ENCODE peak calls at places on chromosomes 12 and 14, in nine cellular contexts. One of them, this sample, is unnamed.

GRCh38 chr12:116924558-116925453 is 14.1 kb downstream of the FBXW8 start:
- DNase-seq in memory B cell: peak; percentile 3
- DNase-seq in GM13977: no peak
- DNase-seq in GM10248: no peak
- DNase-seq in activated gamma-delta T cell treated with Interleukin-2 at 50 U/mL for 16 hours: peak; percentile 49
- DNase-seq in CD4-positive, alpha-beta memory T cell: peak; percentile 84
- DNase-seq in activated T-cell treated with anti-CD3 and anti-CD28 coated beads for 24 hours: peak; percentile 30
- DNase-seq in AG08395: peak; percentile 66
- DNase-seq in HAP-1: no peak
- DNase-seq in this sample: peak; percentile 97

GRCh38 chr14:32017587-32017986 is 59.5 kb upstream of the ARHGAP5 start:
- DNase-seq in memory B cell: no peak
- DNase-seq in GM13977: no peak
- DNase-seq in GM10248: no peak
- DNase-seq in activated gamma-delta T cell treated with Interleukin-2 at 50 U/mL for 16 hours: no peak
- DNase-seq in CD4-positive, alpha-beta memory T cell: no peak
- DNase-seq in activated T-cell treated with anti-CD3 and anti-CD28 coated beads for 24 hours: no peak
- DNase-seq in AG08395: no peak
- DNase-seq in HAP-1: no peak
- DNase-seq in this sample: no peak

GRCh38 chr12:111686574-111687105 is 787 bp downstream of the ACAD10 start:
- DNase-seq in memory B cell: no peak
- DNase-seq in GM13977: no peak
- DNase-seq in GM10248: no peak
- DNase-seq in activated gamma-delta T cell treated with Interleukin-2 at 50 U/mL for 16 hours: no peak
- DNase-seq in CD4-positive, alpha-beta memory T cell: no peak
- DNase-seq in activated T-cell treated with anti-CD3 and anti-CD28 coated beads for 24 hours: no peak
- DNase-seq in AG08395: no peak
- DNase-seq in HAP-1: no peak
- DNase-seq in this sample: peak; percentile 14

GRCh38 chr14:55713496-55713895 is 133.5 kb downstream of the KTN1 start:
- DNase-seq in memory B cell: no peak
- DNase-seq in GM13977: no peak
- DNase-seq in GM10248: no peak
- DNase-seq in activated gamma-delta T cell treated with Interleukin-2 at 50 U/mL for 16 hours: no peak
- DNase-seq in CD4-positive, alpha-beta memory T cell: no peak
- DNase-seq in activated T-cell treated with anti-CD3 and anti-CD28 coated beads for 24 hours: no peak
- DNase-seq in AG08395: no peak
- DNase-seq in HAP-1: peak; percentile 17
- DNase-seq in this sample: no peak

GRCh38 chr14:54902521-54903420 is at the start of gene GCH1:
- DNase-seq in memory B cell: peak; percentile 75
- DNase-seq in GM13977: peak; percentile 87
- DNase-seq in GM10248: peak; percentile 88
- DNase-seq in activated gamma-delta T cell treated with Interleukin-2 at 50 U/mL for 16 hours: peak; percentile 66
- DNase-seq in CD4-positive, alpha-beta memory T cell: peak; percentile 78
- DNase-seq in activated T-cell treated with anti-CD3 and anti-CD28 coated beads for 24 hours: peak; percentile 65
- DNase-seq in AG08395: peak; percentile 64
- DNase-seq in HAP-1: peak; percentile 70
- DNase-seq in this sample: peak; percentile 76

GRCh38 chr12:97944576-97944975 is 482.0 kb downstream of the RMST start:
- DNase-seq in memory B cell: no peak
- DNase-seq in GM13977: no peak
- DNase-seq in GM10248: no peak
- DNase-seq in activated gamma-delta T cell treated with Interleukin-2 at 50 U/mL for 16 hours: no peak
- DNase-seq in CD4-positive, alpha-beta memory T cell: no peak
- DNase-seq in activated T-cell treated with anti-CD3 and anti-CD28 coated beads for 24 hours: no peak
- DNase-seq in AG08395: no peak
- DNase-seq in HAP-1: no peak
- DNase-seq in this sample: no peak

GRCh38 chr12:14950982-14951746 is 10.2 kb downstream of the ARHGDIB start:
- DNase-seq in memory B cell: no peak
- DNase-seq in GM13977: no peak
- DNase-seq in GM10248: no peak
- DNase-seq in activated gamma-delta T cell treated with Interleukin-2 at 50 U/mL for 16 hours: no peak
- DNase-seq in CD4-positive, alpha-beta memory T cell: peak; percentile 63
- DNase-seq in activated T-cell treated with anti-CD3 and anti-CD28 coated beads for 24 hours: no peak
- DNase-seq in AG08395: no peak
- DNase-seq in HAP-1: no peak
- DNase-seq in this sample: no peak

GRCh38 chr14:50225067-50225973 is 6.1 kb downstream of the SOS2 start:
- DNase-seq in memory B cell: no peak
- DNase-seq in GM13977: no peak
- DNase-seq in GM10248: no peak
- DNase-seq in activated gamma-delta T cell treated with Interleukin-2 at 50 U/mL for 16 hours: no peak
- DNase-seq in CD4-positive, alpha-beta memory T cell: no peak
- DNase-seq in activated T-cell treated with anti-CD3 and anti-CD28 coated beads for 24 hours: no peak
- DNase-seq in AG08395: peak; percentile 80
- DNase-seq in HAP-1: no peak
- DNase-seq in this sample: no peak

GRCh38 chr12:122072031-122072970 is 6.3 kb upstream of the MLXIP start:
- DNase-seq in memory B cell: no peak
- DNase-seq in GM13977: no peak
- DNase-seq in GM10248: no peak
- DNase-seq in activated gamma-delta T cell treated with Interleukin-2 at 50 U/mL for 16 hours: no peak
- DNase-seq in CD4-positive, alpha-beta memory T cell: no peak
- DNase-seq in activated T-cell treated with anti-CD3 and anti-CD28 coated beads for 24 hours: no peak
- DNase-seq in AG08395: peak; percentile 84
- DNase-seq in HAP-1: no peak
- DNase-seq in this sample: no peak

GRCh38 chr14:105069554-105069886 is 4.3 kb upstream of the GPR132 start:
- DNase-seq in memory B cell: no peak
- DNase-seq in GM13977: no peak
- DNase-seq in GM10248: no peak
- DNase-seq in activated gamma-delta T cell treated with Interleukin-2 at 50 U/mL for 16 hours: no peak
- DNase-seq in CD4-positive, alpha-beta memory T cell: no peak
- DNase-seq in activated T-cell treated with anti-CD3 and anti-CD28 coated beads for 24 hours: no peak
- DNase-seq in AG08395: no peak
- DNase-seq in HAP-1: no peak
- DNase-seq in this sample: no peak

GRCh38 chr14:28609228-28609828 is 157.3 kb upstream of the FOXG1 start:
- DNase-seq in memory B cell: no peak
- DNase-seq in GM13977: peak; percentile 6
- DNase-seq in GM10248: no peak
- DNase-seq in activated gamma-delta T cell treated with Interleukin-2 at 50 U/mL for 16 hours: no peak
- DNase-seq in CD4-positive, alpha-beta memory T cell: no peak
- DNase-seq in activated T-cell treated with anti-CD3 and anti-CD28 coated beads for 24 hours: no peak
- DNase-seq in AG08395: no peak
- DNase-seq in HAP-1: peak; percentile 53
- DNase-seq in this sample: no peak

GRCh38 chr12:113862570-113863454 is 103.3 kb downstream of the RBM19 start:
- DNase-seq in memory B cell: no peak
- DNase-seq in GM13977: peak; percentile 55
- DNase-seq in GM10248: peak; percentile 59
- DNase-seq in activated gamma-delta T cell treated with Interleukin-2 at 50 U/mL for 16 hours: no peak
- DNase-seq in CD4-positive, alpha-beta memory T cell: no peak
- DNase-seq in activated T-cell treated with anti-CD3 and anti-CD28 coated beads for 24 hours: no peak
- DNase-seq in AG08395: peak; percentile 81
- DNase-seq in HAP-1: no peak
- DNase-seq in this sample: no peak

GRCh38 chr12:47896633-47897032 is 8.2 kb downstream of the VDR start:
- DNase-seq in memory B cell: no peak
- DNase-seq in GM13977: no peak
- DNase-seq in GM10248: no peak
- DNase-seq in activated gamma-delta T cell treated with Interleukin-2 at 50 U/mL for 16 hours: no peak
- DNase-seq in CD4-positive, alpha-beta memory T cell: no peak
- DNase-seq in activated T-cell treated with anti-CD3 and anti-CD28 coated beads for 24 hours: no peak
- DNase-seq in AG08395: no peak
- DNase-seq in HAP-1: no peak
- DNase-seq in this sample: no peak

GRCh38 chr12:31629756-31630732 is 29.4 kb upstream of the ETFBKMT start:
- DNase-seq in memory B cell: no peak
- DNase-seq in GM13977: no peak
- DNase-seq in GM10248: no peak
- DNase-seq in activated gamma-delta T cell treated with Interleukin-2 at 50 U/mL for 16 hours: no peak
- DNase-seq in CD4-positive, alpha-beta memory T cell: no peak
- DNase-seq in activated T-cell treated with anti-CD3 and anti-CD28 coated beads for 24 hours: no peak
- DNase-seq in AG08395: peak; percentile 61
- DNase-seq in HAP-1: no peak
- DNase-seq in this sample: no peak

GRCh38 chr14:64683264-64683663 is 21.0 kb upstream of the PLEKHG3 start:
- DNase-seq in memory B cell: no peak
- DNase-seq in GM13977: no peak
- DNase-seq in GM10248: no peak
- DNase-seq in activated gamma-delta T cell treated with Interleukin-2 at 50 U/mL for 16 hours: no peak
- DNase-seq in CD4-positive, alpha-beta memory T cell: no peak
- DNase-seq in activated T-cell treated with anti-CD3 and anti-CD28 coated beads for 24 hours: no peak
- DNase-seq in AG08395: no peak
- DNase-seq in HAP-1: no peak
- DNase-seq in this sample: no peak

GRCh38 chr14:88029500-88029899 is 24.6 kb downstream of the GPR65 start:
- DNase-seq in memory B cell: no peak
- DNase-seq in GM13977: no peak
- DNase-seq in GM10248: no peak
- DNase-seq in activated gamma-delta T cell treated with Interleukin-2 at 50 U/mL for 16 hours: no peak
- DNase-seq in CD4-positive, alpha-beta memory T cell: no peak
- DNase-seq in activated T-cell treated with anti-CD3 and anti-CD28 coated beads for 24 hours: no peak
- DNase-seq in AG08395: no peak
- DNase-seq in HAP-1: no peak
- DNase-seq in this sample: no peak

GRCh38 chr12:9640024-9640423 is 29.5 kb upstream of the CLEC2D start:
- DNase-seq in memory B cell: no peak
- DNase-seq in GM13977: no peak
- DNase-seq in GM10248: no peak
- DNase-seq in activated gamma-delta T cell treated with Interleukin-2 at 50 U/mL for 16 hours: no peak
- DNase-seq in CD4-positive, alpha-beta memory T cell: no peak
- DNase-seq in activated T-cell treated with anti-CD3 and anti-CD28 coated beads for 24 hours: no peak
- DNase-seq in AG08395: no peak
- DNase-seq in HAP-1: no peak
- DNase-seq in this sample: no peak

GRCh38 chr12:59084758-59085383 is 164.6 kb upstream of the LRIG3 start:
- DNase-seq in memory B cell: no peak
- DNase-seq in GM13977: no peak
- DNase-seq in GM10248: no peak
- DNase-seq in activated gamma-delta T cell treated with Interleukin-2 at 50 U/mL for 16 hours: no peak
- DNase-seq in CD4-positive, alpha-beta memory T cell: no peak
- DNase-seq in activated T-cell treated with anti-CD3 and anti-CD28 coated beads for 24 hours: no peak
- DNase-seq in AG08395: peak; percentile 66
- DNase-seq in HAP-1: no peak
- DNase-seq in this sample: no peak

GRCh38 chr14:22981090-22982012 is 1.0 kb downstream of the AJUBA start:
- DNase-seq in memory B cell: peak; percentile 25
- DNase-seq in GM13977: peak; percentile 40
- DNase-seq in GM10248: no peak
- DNase-seq in activated gamma-delta T cell treated with Interleukin-2 at 50 U/mL for 16 hours: no peak
- DNase-seq in CD4-positive, alpha-beta memory T cell: no peak
- DNase-seq in activated T-cell treated with anti-CD3 and anti-CD28 coated beads for 24 hours: no peak
- DNase-seq in AG08395: no peak
- DNase-seq in HAP-1: no peak
- DNase-seq in this sample: peak; percentile 30

GRCh38 chr12:121803861-121804416 is at the start of gene SETD1B:
- DNase-seq in memory B cell: peak; percentile 46
- DNase-seq in GM13977: peak; percentile 68
- DNase-seq in GM10248: peak; percentile 45
- DNase-seq in activated gamma-delta T cell treated with Interleukin-2 at 50 U/mL for 16 hours: no peak
- DNase-seq in CD4-positive, alpha-beta memory T cell: peak; percentile 67
- DNase-seq in activated T-cell treated with anti-CD3 and anti-CD28 coated beads for 24 hours: no peak
- DNase-seq in AG08395: no peak
- DNase-seq in HAP-1: peak; percentile 67
- DNase-seq in this sample: peak; percentile 74

GRCh38 chr12:95495433-95495832 is 21.5 kb downstream of the METAP2 start:
- DNase-seq in memory B cell: no peak
- DNase-seq in GM13977: no peak
- DNase-seq in GM10248: no peak
- DNase-seq in activated gamma-delta T cell treated with Interleukin-2 at 50 U/mL for 16 hours: no peak
- DNase-seq in CD4-positive, alpha-beta memory T cell: no peak
- DNase-seq in activated T-cell treated with anti-CD3 and anti-CD28 coated beads for 24 hours: no peak
- DNase-seq in AG08395: no peak
- DNase-seq in HAP-1: no peak
- DNase-seq in this sample: no peak

GRCh38 chr12:45853550-45853949 is 124.0 kb downstream of the ARID2 start:
- DNase-seq in memory B cell: no peak
- DNase-seq in GM13977: no peak
- DNase-seq in GM10248: no peak
- DNase-seq in activated gamma-delta T cell treated with Interleukin-2 at 50 U/mL for 16 hours: no peak
- DNase-seq in CD4-positive, alpha-beta memory T cell: no peak
- DNase-seq in activated T-cell treated with anti-CD3 and anti-CD28 coated beads for 24 hours: no peak
- DNase-seq in AG08395: no peak
- DNase-seq in HAP-1: no peak
- DNase-seq in this sample: no peak

GRCh38 chr12:45216983-45217485 is 1.1 kb downstream of the ANO6 start:
- DNase-seq in memory B cell: no peak
- DNase-seq in GM13977: no peak
- DNase-seq in GM10248: no peak
- DNase-seq in activated gamma-delta T cell treated with Interleukin-2 at 50 U/mL for 16 hours: no peak
- DNase-seq in CD4-positive, alpha-beta memory T cell: no peak
- DNase-seq in activated T-cell treated with anti-CD3 and anti-CD28 coated beads for 24 hours: no peak
- DNase-seq in AG08395: no peak
- DNase-seq in HAP-1: peak; percentile 24
- DNase-seq in this sample: no peak

GRCh38 chr12:95877622-95878021 is 18.9 kb downstream of the SNRPF start:
- DNase-seq in memory B cell: no peak
- DNase-seq in GM13977: no peak
- DNase-seq in GM10248: no peak
- DNase-seq in activated gamma-delta T cell treated with Interleukin-2 at 50 U/mL for 16 hours: no peak
- DNase-seq in CD4-positive, alpha-beta memory T cell: no peak
- DNase-seq in activated T-cell treated with anti-CD3 and anti-CD28 coated beads for 24 hours: no peak
- DNase-seq in AG08395: no peak
- DNase-seq in HAP-1: no peak
- DNase-seq in this sample: no peak

GRCh38 chr12:83985068-83985467 is 927.5 kb downstream of the SLC6A15 start:
- DNase-seq in memory B cell: no peak
- DNase-seq in GM13977: no peak
- DNase-seq in GM10248: no peak
- DNase-seq in activated gamma-delta T cell treated with Interleukin-2 at 50 U/mL for 16 hours: no peak
- DNase-seq in CD4-positive, alpha-beta memory T cell: no peak
- DNase-seq in activated T-cell treated with anti-CD3 and anti-CD28 coated beads for 24 hours: no peak
- DNase-seq in AG08395: no peak
- DNase-seq in HAP-1: no peak
- DNase-seq in this sample: no peak

GRCh38 chr14:50396636-50397460 is at the start of gene CDKL1:
- DNase-seq in memory B cell: peak; percentile 7
- DNase-seq in GM13977: peak; percentile 66
- DNase-seq in GM10248: peak; percentile 64
- DNase-seq in activated gamma-delta T cell treated with Interleukin-2 at 50 U/mL for 16 hours: peak; percentile 20
- DNase-seq in CD4-positive, alpha-beta memory T cell: peak; percentile 43
- DNase-seq in activated T-cell treated with anti-CD3 and anti-CD28 coated beads for 24 hours: peak; percentile 30
- DNase-seq in AG08395: peak; percentile 71
- DNase-seq in HAP-1: peak; percentile 55
- DNase-seq in this sample: peak; percentile 20

GRCh38 chr14:36947362-36947761 is 225.0 kb downstream of the SLC25A21 start:
- DNase-seq in memory B cell: no peak
- DNase-seq in GM13977: no peak
- DNase-seq in GM10248: no peak
- DNase-seq in activated gamma-delta T cell treated with Interleukin-2 at 50 U/mL for 16 hours: no peak
- DNase-seq in CD4-positive, alpha-beta memory T cell: no peak
- DNase-seq in activated T-cell treated with anti-CD3 and anti-CD28 coated beads for 24 hours: no peak
- DNase-seq in AG08395: no peak
- DNase-seq in HAP-1: no peak
- DNase-seq in this sample: no peak

GRCh38 chr14:54564071-54564798 is 2.7 kb upstream of the SAMD4A start:
- DNase-seq in memory B cell: peak; percentile 37
- DNase-seq in GM13977: peak; percentile 61
- DNase-seq in GM10248: peak; percentile 28
- DNase-seq in activated gamma-delta T cell treated with Interleukin-2 at 50 U/mL for 16 hours: no peak
- DNase-seq in CD4-positive, alpha-beta memory T cell: no peak
- DNase-seq in activated T-cell treated with anti-CD3 and anti-CD28 coated beads for 24 hours: no peak
- DNase-seq in AG08395: no peak
- DNase-seq in HAP-1: peak; percentile 52
- DNase-seq in this sample: peak; percentile 70

GRCh38 chr14:104886690-104887622 is 21.9 kb downstream of the CEP170B start:
- DNase-seq in memory B cell: no peak
- DNase-seq in GM13977: no peak
- DNase-seq in GM10248: no peak
- DNase-seq in activated gamma-delta T cell treated with Interleukin-2 at 50 U/mL for 16 hours: no peak
- DNase-seq in CD4-positive, alpha-beta memory T cell: peak; percentile 22
- DNase-seq in activated T-cell treated with anti-CD3 and anti-CD28 coated beads for 24 hours: no peak
- DNase-seq in AG08395: no peak
- DNase-seq in HAP-1: no peak
- DNase-seq in this sample: no peak

GRCh38 chr12:2752676-2753371 is 41.9 kb upstream of the FKBP4 start:
- DNase-seq in memory B cell: peak; percentile 43
- DNase-seq in GM13977: peak; percentile 89
- DNase-seq in GM10248: peak; percentile 87
- DNase-seq in activated gamma-delta T cell treated with Interleukin-2 at 50 U/mL for 16 hours: peak; percentile 75
- DNase-seq in CD4-positive, alpha-beta memory T cell: peak; percentile 72
- DNase-seq in activated T-cell treated with anti-CD3 and anti-CD28 coated beads for 24 hours: peak; percentile 57
- DNase-seq in AG08395: peak; percentile 74
- DNase-seq in HAP-1: peak; percentile 36
- DNase-seq in this sample: peak; percentile 48

GRCh38 chr14:37384870-37385596 is 187.3 kb downstream of the MIPOL1 start:
- DNase-seq in memory B cell: no peak
- DNase-seq in GM13977: no peak
- DNase-seq in GM10248: no peak
- DNase-seq in activated gamma-delta T cell treated with Interleukin-2 at 50 U/mL for 16 hours: no peak
- DNase-seq in CD4-positive, alpha-beta memory T cell: no peak
- DNase-seq in activated T-cell treated with anti-CD3 and anti-CD28 coated beads for 24 hours: no peak
- DNase-seq in AG08395: no peak
- DNase-seq in HAP-1: no peak
- DNase-seq in this sample: no peak

This sample was measured in CD4-positive, CD25-positive, alpha-beta regulatory T cell.